ENCODE peak calls at places on chromosome 18, in six cellular contexts. D is nephron progenitor cell; E is neural crest cell; M is stimulated activated naive CD4-positive, alpha-beta T cell; T is memory B cell; U is HTR-8/SVneo. Q is an unnamed sample.
A peak's percentile ranks its signal among the peaks of the same experiment; 100 is the strongest.

GRCh38 chr18:25713104-25713503 is 361.1 kb upstream of the ZNF521 start:
- DNase-seq in D (no peak), E (no peak), M (no peak), T (no peak), U (no peak), Q (no peak)

GRCh38 chr18:2070636-2071035 is 500.7 kb downstream of the METTL4 start:
- DNase-seq in D (no peak), E (no peak), M (no peak), T (no peak), U (no peak), Q (no peak)

GRCh38 chr18:13403786-13404549 is 185.4 kb downstream of the LDLRAD4 start:
- DNase-seq in D (no peak), E (no peak), M (no peak), T (no peak), U (no peak), Q (no peak)

GRCh38 chr18:68060871-68061270 is 544.4 kb upstream of the DSEL start:
- DNase-seq in D (no peak), E (no peak), M (no peak), T (no peak), U (no peak), Q (no peak)

GRCh38 chr18:44744206-44745180 is 63.8 kb downstream of the SETBP1 start:
- DNase-seq in D (peak; percentile 62), E (peak; percentile 61), M (no peak), T (no peak), U (no peak), Q (no peak)

GRCh38 chr18:48894266-48894600 is 56.5 kb downstream of the SMAD7 start:
- DNase-seq in D (no peak), E (no peak), M (no peak), T (no peak), U (no peak), Q (no peak)

GRCh38 chr18:46434629-46435028 is 222.4 kb downstream of the LOXHD1 start:
- DNase-seq in D (no peak), E (no peak), M (no peak), T (no peak), U (no peak), Q (no peak)

GRCh38 chr18:32698148-32698547 is 74.7 kb downstream of the KLHL14 start:
- DNase-seq in D (no peak), E (no peak), M (no peak), T (no peak), U (no peak), Q (no peak)

GRCh38 chr18:57705011-57705410 is 83.4 kb upstream of the NARS1 start:
- DNase-seq in D (no peak), E (no peak), M (no peak), T (no peak), U (no peak), Q (no peak)

GRCh38 chr18:40293311-40293710 is 1661.7 kb upstream of the PIK3C3 start:
- DNase-seq in D (no peak), E (no peak), M (no peak), T (no peak), U (no peak), Q (no peak)

GRCh38 chr18:55477537-55478300 is 110.3 kb downstream of the TCF4 start:
- DNase-seq in D (no peak), E (no peak), M (no peak), T (peak; percentile 22), U (peak; percentile 35), Q (no peak)

Q was measured in SW 1271.